ENCODE peak calls at places on chromosome 2, in six cellular contexts. R, D, M, G, Q and V are unnamed samples.

GRCh38 chr2:54999182-54999581 is 51.1 kb downstream of the RTN4 start:
- DNase-seq in R (peak), D (peak), M (no peak), G (peak), Q (no peak), V (no peak)

GRCh38 chr2:98090951-98091350 is 4.0 kb downstream of the VWA3B start:
- DNase-seq in R (peak), D (no peak), M (no peak), G (no peak), Q (no peak), V (no peak)

GRCh38 chr2:140383781-140384180 is 1603.6 kb upstream of the NXPH2 start:
- DNase-seq in R (no peak), D (no peak), M (no peak), G (peak), Q (no peak), V (no peak)

GRCh38 chr2:51813245-51813644 is 781.3 kb upstream of the NRXN1 start:
- DNase-seq in R (no peak), D (peak), M (no peak), G (peak), Q (no peak), V (no peak)

GRCh38 chr2:179592167-179592936 is 269.1 kb downstream of the ZNF385B start:
- DNase-seq in R (no peak), D (peak), M (no peak), G (no peak), Q (no peak), V (no peak)

GRCh38 chr2:14632133-14632936 is at the start of gene LRATD1:
- DNase-seq in R (peak), D (peak), M (peak), G (peak), Q (peak), V (peak)

GRCh38 chr2:56940054-56940453 is 756.3 kb downstream of the CCDC85A start:
- DNase-seq in R (no peak), D (no peak), M (no peak), G (peak), Q (no peak), V (no peak)

GRCh38 chr2:41955641-41956040 is 92.2 kb upstream of the PKDCC start:
- DNase-seq in R (no peak), D (no peak), M (no peak), G (no peak), Q (no peak), V (no peak)

GRCh38 chr2:19863303-19864041 is 38.3 kb downstream of the TTC32 start:
- DNase-seq in R (peak), D (peak), M (peak), G (peak), Q (peak), V (peak)

GRCh38 chr2:96347395-96347794 is 11.8 kb downstream of the NCAPH start:
- DNase-seq in R (no peak), D (no peak), M (no peak), G (no peak), Q (no peak), V (no peak)

GRCh38 chr2:96342085-96342484 is 6.5 kb downstream of the NCAPH start:
- DNase-seq in R (no peak), D (peak), M (no peak), G (peak), Q (no peak), V (no peak)

GRCh38 chr2:96345403-96345802 is 9.8 kb downstream of the NCAPH start:
- DNase-seq in R (no peak), D (no peak), M (peak), G (no peak), Q (no peak), V (no peak)

GRCh38 chr2:96344011-96344410 is 8.4 kb downstream of the NCAPH start:
- DNase-seq in R (no peak), D (peak), M (no peak), G (peak), Q (no peak), V (no peak)

GRCh38 chr2:96345868-96346452 is 10.4 kb downstream of the NCAPH start:
- DNase-seq in R (no peak), D (no peak), M (no peak), G (no peak), Q (no peak), V (no peak)
- H2AFZ ChIP-seq in R (no peak), D (no peak), M (no peak), G (no peak), Q (no peak), V (no peak)

GRCh38 chr2:220665108-220665471 is 907.0 kb downstream of the EPHA4 start:
- DNase-seq in R (no peak), D (no peak), M (no peak), G (no peak), Q (no peak), V (no peak)
- H2BK5ac ChIP-seq in R (no peak), D (no peak), M (no peak), G (no peak), Q (no peak), V (no peak)

DNA sequence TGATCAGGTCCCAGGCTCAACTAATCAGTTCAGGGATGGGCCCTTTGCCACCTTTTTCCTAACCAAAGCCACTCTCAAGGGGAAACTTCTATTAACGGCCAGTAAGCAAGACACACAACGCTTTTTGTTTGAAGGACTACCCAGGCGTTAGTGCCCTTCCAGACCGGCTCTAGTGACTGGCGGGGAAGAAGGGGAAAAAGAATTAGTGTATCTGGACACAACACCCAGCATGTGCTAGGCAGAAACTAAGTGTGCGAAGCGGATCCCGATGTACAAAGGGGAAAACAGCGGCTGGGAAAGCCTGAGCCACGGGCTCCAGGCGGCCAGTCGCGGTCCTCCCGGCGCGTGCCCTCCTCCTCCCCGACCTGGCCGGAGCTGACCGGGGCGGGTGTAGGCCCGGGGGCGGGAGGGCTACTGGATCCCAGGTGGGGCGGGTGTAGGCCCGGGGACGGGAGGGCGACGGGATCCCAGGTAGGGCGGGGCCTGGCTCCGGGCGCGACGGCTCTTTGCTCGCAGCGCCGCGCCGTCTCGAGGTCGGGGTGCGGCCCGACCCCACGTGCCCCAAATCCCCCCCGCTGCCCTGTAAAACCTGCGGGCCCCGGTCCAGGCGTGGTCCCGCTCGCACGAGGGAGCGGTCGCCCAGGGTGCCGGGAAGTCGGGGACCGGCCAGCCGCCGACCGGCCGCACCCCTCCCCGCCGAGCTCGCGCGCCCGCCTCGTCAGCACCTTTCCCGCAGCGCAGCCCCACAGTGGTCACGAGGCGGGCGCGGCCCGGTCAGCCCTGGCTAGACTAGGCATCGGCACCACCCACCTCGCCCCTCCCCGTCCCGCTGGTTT is 48.8 kb downstream of the C2orf42 start:
- DNase-seq in R (peak), D (peak), M (peak), G (peak), Q (peak), V (peak)
- H3K23ac ChIP-seq in R (no peak), D (peak), M (no peak), G (peak), Q (no peak), V (peak)

DNA sequence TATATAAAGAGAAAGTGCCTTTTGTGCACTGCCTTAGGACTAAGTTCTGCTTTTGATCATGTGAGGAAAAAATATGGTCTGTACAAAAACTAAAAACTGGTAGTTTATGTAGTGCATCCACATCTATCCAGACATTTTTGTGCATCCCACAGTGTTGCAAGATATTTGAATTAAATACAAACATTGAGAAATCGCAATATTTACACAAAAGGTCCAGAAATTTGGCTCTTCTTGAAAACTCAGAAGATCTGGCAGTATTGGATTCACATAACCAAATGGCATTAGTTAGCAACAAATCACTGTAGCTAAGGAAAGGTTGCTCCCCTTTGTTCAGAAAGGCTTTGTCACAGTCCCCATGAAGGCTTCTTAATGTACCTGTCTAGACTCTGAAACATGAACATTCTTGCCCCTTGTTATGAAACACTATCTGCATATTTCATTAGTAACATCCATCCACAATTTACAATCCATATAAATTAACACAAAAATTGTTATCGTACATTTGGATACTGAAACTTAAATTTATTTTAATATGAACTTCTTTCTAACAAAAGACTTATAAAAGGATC is 2.2 kb downstream of the MMADHC start:
- DNase-seq in R (no peak), D (peak), M (no peak), G (no peak), Q (no peak), V (no peak)
- H2AFZ ChIP-seq in R (no peak), D (no peak), M (no peak), G (no peak), Q (no peak), V (no peak)